ENCODE peak calls at places on chromosomes 2 and 18, in six cellular contexts. K is osteoblast; F is mammary epithelial cell; C is tibial artery; I is CD8-positive, alpha-beta memory T cell; M is transverse colon. E is an unnamed sample.
A peak's percentile ranks its signal among the peaks of the same experiment; 100 is the strongest.

GRCh38 chr18:58784601-58785137 is 80.0 kb upstream of the ZNF532 start:
- DNase-seq in F (no peak), M (no peak), K (no peak), C (peak; percentile 28), I (no peak), E (no peak)

GRCh38 chr2:174048238-174048637 is 83.1 kb upstream of the SP3 start:
- DNase-seq in F (no peak), M (no peak), C (no peak), I (no peak), K (peak; percentile 75), E (no peak)

GRCh38 chr18:44452346-44452745 is 228.3 kb upstream of the SETBP1 start:
- DNase-seq in K (no peak), I (no peak), F (no peak), C (no peak), M (no peak), E (peak; percentile 9)

GRCh38 chr18:13400636-13401315 is 182.2 kb downstream of the LDLRAD4 start:
- DNase-seq in F (no peak), M (no peak), C (no peak), K (peak; percentile 54), I (no peak), E (no peak)

GRCh38 chr2:121059651-121060649 is 225.1 kb downstream of the TFCP2L1 start:
- DNase-seq in C (no peak), M (no peak), F (no peak), K (no peak), I (no peak), E (no peak)

GRCh38 chr2:239236808-239237205 is 164.0 kb downstream of the HDAC4 start:
- DNase-seq in M (no peak), I (no peak), F (no peak), C (no peak), K (no peak), E (no peak)

GRCh38 chr2:43818761-43819160 is 19.9 kb downstream of the ABCG5 start:
- DNase-seq in C (peak; percentile 62), F (no peak), M (peak; percentile 77), K (no peak), I (no peak), E (no peak)

GRCh38 chr2:229445013-229445412 is 173.9 kb upstream of the PID1 start:
- DNase-seq in C (peak; percentile 89), I (no peak), F (peak; percentile 97), M (peak; percentile 24), K (peak; percentile 85), E (peak; percentile 18)

GRCh38 chr2:173544621-173545363 is 190.1 kb downstream of the CDCA7 start:
- DNase-seq in I (no peak), F (no peak), C (no peak), K (no peak), M (peak; percentile 33), E (no peak)

GRCh38 chr2:162890690-162891311 is 52.2 kb upstream of the KCNH7 start:
- DNase-seq in M (no peak), C (no peak), F (peak; percentile 57), I (no peak), K (peak; percentile 51), E (no peak)

DNA sequence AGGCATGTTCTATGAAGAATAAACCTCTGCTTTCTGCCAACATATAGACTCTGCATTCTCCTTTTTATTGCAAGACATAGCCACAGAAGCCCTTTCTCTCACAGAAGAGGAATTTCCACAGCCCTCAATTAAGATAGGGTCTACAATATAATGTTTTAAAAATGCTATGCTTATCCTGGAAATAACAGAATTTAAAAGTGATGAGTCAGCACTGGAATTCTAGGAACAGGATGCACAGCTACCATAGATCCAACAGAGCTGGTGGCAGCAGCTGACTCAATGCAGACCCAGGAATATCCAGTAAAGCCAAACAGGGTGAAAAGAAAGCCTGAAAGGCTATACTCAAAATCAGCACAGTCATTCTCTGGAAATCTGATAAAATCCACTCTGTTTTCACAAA is 866.9 kb downstream of the TRIB2 start:
- DNase-seq in C (no peak), F (no peak), K (no peak), M (no peak), I (no peak), E (no peak)
- H3K9me3 ChIP-seq in C (no peaks in the 10 kb centered on the region), F (no peaks in the 10 kb centered on the region), K (no peaks in the 10 kb centered on the region), M (no peaks in the 10 kb centered on the region), I (no peaks in the 10 kb centered on the region), E (no peaks in the 10 kb centered on the region)

GRCh38 chr2:112646102-112646719 is 472 bp downstream of the SLC20A1 start:
- DNase-seq in K (no peak), I (no peak), M (no peak), F (no peak), C (no peak), E (no peak)

GRCh38 chr2:112644155-112644932 is 1.4 kb upstream of the SLC20A1 start:
- DNase-seq in M (peak; percentile 72), K (no peak), F (peak; percentile 70), C (no peak), I (no peak), E (no peak)

GRCh38 chr2:112643488-112643887 is 2.3 kb upstream of the SLC20A1 start:
- DNase-seq in C (no peak), F (no peak), K (no peak), M (no peak), I (no peak), E (no peak)

GRCh38 chr2:112645396-112646101 is at the start of gene SLC20A1:
- DNase-seq in C (peak; percentile 90), M (peak; percentile 97), K (peak; percentile 99), F (peak; percentile 96), I (peak; percentile 99), E (peak; percentile 96)

GRCh38 chr2:112644933-112645395 is 775 bp upstream of the SLC20A1 start:
- DNase-seq in C (peak; percentile 59), I (no peak), F (no peak), M (no peak), K (no peak), E (no peak)
- H3K27ac ChIP-seq in C (peak overlapping the region; percentile 89), I (peak overlapping the region; percentile 90), F (peak overlapping the region; percentile 94), M (peak overlapping the region; percentile 100), K (peak overlapping the region; percentile 83), E (peak overlapping the region; percentile 97)

GRCh38 chr2:89780318-89780717 is 1088.8 kb downstream of the RPIA start:
- DNase-seq in C (no peak), I (no peak), K (no peak), F (no peak), M (no peak), E (no peak)
- H3K9me3 ChIP-seq in C (no peaks in the 10 kb centered on the region), I (peaks cover 61% of the 10 kb centered on the region), K (peaks cover 35% of the 10 kb centered on the region), F (peaks cover 100% of the 10 kb centered on the region), M (peaks cover 26% of the 10 kb centered on the region), E (peaks cover 8% of the 10 kb centered on the region)

DNA sequence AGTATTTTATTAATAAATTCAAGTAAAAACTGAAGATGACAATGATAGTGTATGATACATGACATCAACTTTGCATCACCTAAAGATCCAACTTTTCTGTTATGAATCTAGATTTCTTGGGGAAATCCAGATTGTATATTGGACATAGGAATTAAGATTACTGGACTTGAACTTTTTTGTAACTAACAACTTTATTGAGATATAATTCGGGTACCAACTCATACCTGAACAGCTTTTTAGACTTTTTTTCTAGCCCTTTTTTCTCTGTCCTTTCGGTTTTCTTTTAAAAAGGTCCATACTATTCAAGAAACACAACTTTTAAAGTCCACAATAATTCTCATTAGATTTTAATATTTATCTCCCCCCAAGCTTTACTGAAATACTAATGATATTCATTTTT is 1.1 kb upstream of the SOCS6 start:
- DNase-seq in F (no peak), M (no peak), K (no peak), I (no peak), C (no peak), E (no peak)
- H3K27ac ChIP-seq in F (peak overlapping the region; percentile 1), M (peak overlapping the region; percentile 96), K (peak overlapping the region; percentile 47), I (no peak overlapping the region), C (peak overlapping the region; percentile 84), E (no peak overlapping the region)

DNA sequence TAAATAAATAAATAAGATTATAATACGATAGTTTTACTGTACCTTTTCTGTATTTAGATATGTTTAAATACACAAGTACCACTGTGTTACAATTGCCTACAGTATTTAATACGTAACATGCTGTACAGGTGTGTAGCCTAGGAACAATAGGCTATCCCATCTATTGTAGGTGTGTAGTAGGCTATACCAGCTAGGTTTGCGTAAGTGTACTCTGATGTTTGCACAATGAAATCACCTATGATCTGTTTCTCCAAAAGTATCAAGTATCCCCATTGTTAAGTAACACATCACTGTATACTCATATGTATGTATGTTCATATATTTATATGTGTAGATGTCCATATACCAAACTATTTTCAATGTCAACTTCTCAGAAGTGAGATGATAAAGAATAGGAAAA is 118.2 kb upstream of the RND3 start:
- DNase-seq in C (no peak), F (no peak), I (no peak), K (no peak), M (no peak), E (no peak)
- H3K9me3 ChIP-seq in C (no peaks in the 10 kb centered on the region), F (no peaks in the 10 kb centered on the region), I (no peaks in the 10 kb centered on the region), K (no peaks in the 10 kb centered on the region), M (no peaks in the 10 kb centered on the region), E (no peaks in the 10 kb centered on the region)

GRCh38 chr2:240457223-240458043 is 22.0 kb downstream of the GPC1 start:
- DNase-seq in K (peak; percentile 89), C (no peak), F (no peak), I (no peak), M (no peak), E (no peak)
- H3K27ac ChIP-seq in K (no peak overlapping the region), C (no peak overlapping the region), F (no peak overlapping the region), I (no peak overlapping the region), M (no peak overlapping the region), E (no peak overlapping the region)

GRCh38 chr18:26014462-26014861 is 76.0 kb downstream of the SS18 start:
- DNase-seq in F (no peak), C (no peak), K (no peak), I (no peak), M (no peak), E (no peak)
- H3K9me3 ChIP-seq in F (no peaks in the 10 kb centered on the region), C (no peaks in the 10 kb centered on the region), K (no peaks in the 10 kb centered on the region), I (no peaks in the 10 kb centered on the region), M (no peaks in the 10 kb centered on the region), E (no peaks in the 10 kb centered on the region)

GRCh38 chr2:37671816-37672103 is 318 bp upstream of the CDC42EP3 start:
- DNase-seq in M (no peak), K (no peak), C (peak; percentile 30), F (no peak), I (no peak), E (no peak)

GRCh38 chr2:37671013-37671815 is at the start of gene CDC42EP3:
- DNase-seq in I (peak; percentile 64), K (peak; percentile 93), F (peak; percentile 74), C (peak; percentile 35), M (peak; percentile 81), E (peak; percentile 74)

GRCh38 chr2:37670378-37671012 is 947 bp downstream of the CDC42EP3 start:
- DNase-seq in C (no peak), I (no peak), F (no peak), M (no peak), K (peak; percentile 91), E (no peak)

GRCh38 chr2:37672870-37673184 is 1.4 kb upstream of the CDC42EP3 start:
- DNase-seq in M (no peak), F (no peak), I (no peak), K (no peak), C (no peak), E (no peak)

DNA sequence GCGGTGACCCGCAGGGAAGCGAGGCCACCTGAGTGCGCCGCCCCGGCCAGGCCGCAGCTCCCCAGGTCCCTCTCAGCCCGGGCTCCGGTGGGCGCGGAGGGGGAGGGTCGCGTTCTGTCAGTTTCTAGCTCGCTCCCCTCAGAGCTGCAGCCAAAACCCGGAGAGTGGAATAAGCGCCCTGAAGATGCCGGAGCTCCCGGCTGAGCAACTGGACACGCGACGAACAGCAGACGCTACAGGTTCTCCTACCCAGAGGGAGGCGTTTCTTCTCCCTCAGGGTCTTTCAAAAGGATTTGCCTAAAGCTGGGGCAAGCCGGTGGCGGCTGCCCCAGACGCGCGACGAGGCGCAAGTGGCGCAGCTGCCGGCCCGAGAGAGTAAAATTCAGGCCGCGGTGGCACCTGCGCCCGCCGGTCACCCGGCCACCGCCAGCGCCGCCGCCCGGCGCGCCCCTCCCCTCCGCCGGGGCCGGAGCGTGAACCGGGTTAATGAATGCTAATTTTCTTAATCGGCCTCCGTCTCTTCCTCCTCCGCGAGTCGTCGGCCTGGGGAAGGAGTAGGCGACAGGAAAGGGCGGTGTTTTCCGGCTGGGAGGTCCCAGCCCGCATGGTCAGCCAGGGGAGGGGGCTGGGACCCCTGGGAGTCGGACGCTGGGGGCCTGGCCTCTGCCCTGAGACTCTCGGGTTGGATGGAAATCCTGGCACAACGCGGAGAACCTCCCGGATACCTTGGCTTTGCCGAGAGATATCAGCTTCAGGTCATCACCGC is 845 bp upstream of the CDC42EP3 start:
- DNase-seq in F (peak; percentile 90), K (peak; percentile 99), C (peak; percentile 66), M (peak; percentile 83), I (peak; percentile 64), E (peak; percentile 86)
- H3K27ac ChIP-seq in F (peak overlapping the region; percentile 65), K (peak overlapping the region; percentile 67), C (peak overlapping the region; percentile 97), M (peak overlapping the region; percentile 93), I (peak overlapping the region; percentile 58), E (peak overlapping the region; percentile 90)

E was measured in thyroid gland.